ENCODE peak calls at places on chromosome 20, in eight cellular contexts. L is fibroblast of mammary gland; Y is activated CD4-positive, CD25-positive, alpha-beta regulatory T cell; F is adipocyte; M is activated T-helper 2 cell treated with anti-CD3 and anti-CD28 coated beads, Interferon-gamma antibody, Interleukin-2, Interleukin-4, amounts not matched to agents 10 μg/mL and 5 μg/mL and 100 μg/mL, durations not matched to agents 14 hours and 24 hours and 36 hours; G is activated CD4-positive, alpha-beta T cell treated with anti-CD3 and anti-CD28 coated beads for 1 hour; V is MM.1S; Q is T-helper 17 cell. Z is an unnamed sample.

GRCh38 chr20:14790771-14791517 is 453.5 kb upstream of the FLRT3 start:
- DNase-seq in Q (no peak), Y (no peak), F (peak), V (no peak), G (no peak), M (no peak), L (peak), Z (no peak)

GRCh38 chr20:57089701-57090144 is 176.7 kb downstream of the BMP7 start:
- DNase-seq in F (peak), M (peak), Q (peak), Y (peak), G (peak), V (peak), L (peak), Z (peak)

GRCh38 chr20:53866787-53867740 is 203.3 kb downstream of the BCAS1 start:
- DNase-seq in V (peak), L (no peak), M (no peak), Y (no peak), F (peak), Q (no peak), G (no peak), Z (no peak)

GRCh38 chr20:5786930-5787826 is 37.0 kb downstream of the SHLD1 start:
- DNase-seq in V (no peak), L (peak), M (no peak), F (peak), G (no peak), Q (no peak), Y (no peak), Z (no peak)

GRCh38 chr20:50729925-50730764 is 1.2 kb upstream of the PARD6B start:
- DNase-seq in M (no peak), Y (no peak), F (peak), G (no peak), Q (no peak), L (peak), V (no peak), Z (no peak)

GRCh38 chr20:48660788-48661187 is 167.0 kb downstream of the PREX1 start:
- DNase-seq in M (no peak), Q (no peak), L (no peak), Y (no peak), V (no peak), G (no peak), F (no peak), Z (no peak)

GRCh38 chr20:60718743-60719142 is 533.3 kb upstream of the CDH4 start:
- DNase-seq in F (no peak), Y (no peak), V (no peak), M (no peak), G (no peak), Q (no peak), L (no peak), Z (no peak)

GRCh38 chr20:50111120-50111828 is 1.7 kb downstream of the UBE2V1 start:
- DNase-seq in Q (no peak), M (no peak), F (peak), Y (no peak), V (no peak), G (no peak), L (peak), Z (no peak)

GRCh38 chr20:50290815-50291214 is 100.2 kb downstream of the CEBPB start:
- DNase-seq in L (no peak), M (no peak), F (no peak), V (no peak), G (no peak), Q (no peak), Y (no peak), Z (no peak)

GRCh38 chr20:22080985-22081384 is 375.5 kb downstream of the PAX1 start:
- DNase-seq in G (no peak), L (peak), Y (no peak), F (no peak), Q (no peak), V (no peak), M (no peak), Z (no peak)

GRCh38 chr20:1757606-1758507 is 100.3 kb upstream of the SIRPG start:
- DNase-seq in M (no peak), G (no peak), Y (no peak), L (no peak), Q (no peak), V (no peak), F (no peak), Z (no peak)

GRCh38 chr20:57619053-57619831 is 984 bp downstream of the ZBP1 start:
- DNase-seq in F (no peak), L (no peak), M (peak), G (peak), V (peak), Y (peak), Q (peak), Z (peak)

GRCh38 chr20:57473246-57474042 is 51.5 kb downstream of the CTCFL start:
- DNase-seq in Q (no peak), F (no peak), M (no peak), V (peak), G (no peak), Y (no peak), L (no peak), Z (peak)

GRCh38 chr20:15111654-15112053 is 774.2 kb upstream of the FLRT3 start:
- DNase-seq in G (no peak), Y (no peak), M (no peak), F (no peak), Q (no peak), V (no peak), L (no peak), Z (no peak)

GRCh38 chr20:10609276-10609675 is 64.5 kb downstream of the JAG1 start:
- DNase-seq in Q (no peak), F (peak), M (no peak), L (peak), G (no peak), V (no peak), Y (no peak), Z (no peak)

GRCh38 chr20:12464036-12464435 is 544.7 kb upstream of the SPTLC3 start:
- DNase-seq in L (no peak), M (no peak), Y (no peak), F (no peak), G (no peak), Q (no peak), V (no peak), Z (no peak)

GRCh38 chr20:33576432-33576883 is 85.7 kb upstream of the C20orf144 start:
- DNase-seq in V (no peak), G (no peak), F (no peak), Q (no peak), Y (no peak), M (no peak), L (no peak), Z (no peak)

GRCh38 chr20:32358883-32359632 is 927 bp downstream of the ASXL1 start:
- DNase-seq in F (peak), G (peak), M (peak), Y (peak), V (peak), Q (peak), L (peak), Z (peak)

GRCh38 chr20:35369804-35370203 is 42.0 kb downstream of the UQCC1 start:
- DNase-seq in F (no peak), L (peak), Y (no peak), G (no peak), V (no peak), Q (no peak), M (no peak), Z (no peak)

GRCh38 chr20:53103124-53103523 is 131.0 kb downstream of the TSHZ2 start:
- DNase-seq in F (no peak), Y (no peak), L (no peak), G (no peak), V (no peak), Q (no peak), M (no peak), Z (peak)

GRCh38 chr20:62616728-62617621 is 25.3 kb upstream of the SLCO4A1 start:
- DNase-seq in F (peak), G (peak), L (peak), Y (peak), V (peak), M (peak), Q (peak), Z (peak)

GRCh38 chr20:48595495-48596475 is 232.0 kb downstream of the PREX1 start:
- DNase-seq in Y (no peak), G (no peak), M (no peak), L (no peak), Q (no peak), F (no peak), V (no peak), Z (no peak)

GRCh38 chr20:45183084-45183483 is 8.4 kb downstream of the PI3 start:
- DNase-seq in M (no peak), L (no peak), Q (no peak), Y (no peak), V (no peak), G (no peak), F (no peak), Z (no peak)

GRCh38 chr20:23270427-23270911 is 80.1 kb upstream of the NXT1 start:
- DNase-seq in L (peak), F (no peak), G (no peak), Y (no peak), Q (no peak), M (no peak), V (no peak), Z (no peak)

GRCh38 chr20:1427457-1428054 is 34.7 kb upstream of the FKBP1A start:
- DNase-seq in F (no peak), M (no peak), Q (no peak), G (no peak), V (no peak), Y (no peak), L (no peak), Z (no peak)

GRCh38 chr20:57124800-57125399 is 141.5 kb downstream of the BMP7 start:
- DNase-seq in F (no peak), M (no peak), Q (no peak), Y (no peak), V (peak), L (no peak), G (no peak), Z (no peak)

GRCh38 chr20:34249291-34249690 is 8.1 kb downstream of the ASIP start:
- DNase-seq in M (no peak), G (no peak), Y (no peak), V (peak), F (peak), L (peak), Q (no peak), Z (no peak)

GRCh38 chr20:62837790-62838458 is 21.1 kb downstream of the COL9A3 start:
- DNase-seq in V (no peak), L (peak), F (peak), Q (no peak), G (no peak), Y (no peak), M (no peak), Z (peak)

Z was measured in germinal center.